ENCODE peak calls at places on chromosome 4, in six cellular contexts. W is BE2C; I is effector memory CD4-positive, alpha-beta T cell; Y is fibroblast of lung; F is nucleus accumbens; T is H7. D is an unnamed sample.

GRCh38 chr4:13327991-13328390 is 156.1 kb downstream of the RAB28 start:
- DNase-seq in F (no peak), W (no peak), Y (no peak), I (no peak), T (no peak), D (no peak)

GRCh38 chr4:76989391-76990061 is 40.0 kb downstream of the SEPTIN11 start:
- DNase-seq in W (no peak), F (no peak), T (no peak), I (peak; percentile 50), Y (no peak), D (peak; percentile 70)

GRCh38 chr4:149029056-149029651 is 586.9 kb upstream of the NR3C2 start:
- DNase-seq in Y (no peak), I (no peak), F (no peak), T (no peak), W (no peak), D (no peak)

GRCh38 chr4:82560853-82561744 is 689 bp downstream of the TMEM150C start:
- DNase-seq in Y (no peak), I (no peak), W (peak; percentile 24), T (no peak), F (no peak), D (no peak)

GRCh38 chr4:8215001-8215427 is 15.9 kb downstream of the SH3TC1 start:
- DNase-seq in I (no peak), Y (peak; percentile 90), F (no peak), W (no peak), T (no peak), D (no peak)

GRCh38 chr4:70581980-70582379 is 10.1 kb upstream of the AMBN start:
- DNase-seq in Y (no peak), T (no peak), W (no peak), F (no peak), I (no peak), D (no peak)

GRCh38 chr4:88320780-88321373 is 36.5 kb upstream of the PPM1K start:
- DNase-seq in Y (peak; percentile 1), T (peak; percentile 25), W (no peak), F (peak; percentile 18), I (no peak), D (peak; percentile 59)

GRCh38 chr4:174474457-174475075 is 47.7 kb downstream of the HPGD start:
- DNase-seq in I (no peak), F (no peak), W (peak; percentile 33), Y (no peak), T (no peak), D (no peak)

GRCh38 chr4:75817901-75818300 is 84.4 kb downstream of the PPEF2 start:
- DNase-seq in I (no peak), T (no peak), Y (no peak), F (no peak), W (no peak), D (no peak)

GRCh38 chr4:152950402-152951274 is 14.5 kb downstream of the FHDC1 start:
- DNase-seq in F (no peak), T (no peak), W (no peak), I (no peak), Y (no peak), D (no peak)

GRCh38 chr4:187814737-187815465 is 180.7 kb upstream of the ZFP42 start:
- DNase-seq in F (no peak), I (no peak), Y (peak; percentile 20), T (no peak), W (no peak), D (no peak)

GRCh38 chr4:47752214-47752613 is 85.7 kb downstream of the CORIN start:
- DNase-seq in W (no peak), T (no peak), F (no peak), Y (no peak), I (no peak), D (no peak)

GRCh38 chr4:70182517-70183167 is 12.9 kb upstream of the ODAM start:
- DNase-seq in Y (no peak), F (no peak), I (no peak), W (no peak), T (no peak), D (no peak)